ENCODE peak calls at places on chromosomes 5 and 9, in four cellular contexts. One of them, this sample, is unnamed.

GRCh38 chr9:101119206-101119819 is 90.8 kb downstream of the PLPPR1 start:
- DNase-seq in heart left ventricle: peak; percentile 29
- DNase-seq in breast epithelium: no peak
- DNase-seq in lower leg skin: no peak
- DNase-seq in this sample: no peak

GRCh38 chr9:120040896-120041295 is 539.1 kb downstream of the CDK5RAP2 start:
- DNase-seq in breast epithelium: no peak
- DNase-seq in lower leg skin: no peak
- DNase-seq in heart left ventricle: no peak
- DNase-seq in this sample: no peak

GRCh38 chr9:96015876-96016686 is 140.6 kb downstream of the ERCC6L2 start:
- DNase-seq in heart left ventricle: no peak
- DNase-seq in lower leg skin: no peak
- DNase-seq in breast epithelium: no peak
- DNase-seq in this sample: no peak

GRCh38 chr5:65329266-65329665 is 152.5 kb downstream of the ADAMTS6 start:
- DNase-seq in breast epithelium: no peak
- DNase-seq in lower leg skin: no peak
- DNase-seq in heart left ventricle: no peak
- DNase-seq in this sample: no peak

GRCh38 chr5:139660916-139661814 is 13.0 kb downstream of the CXXC5 start:
- DNase-seq in lower leg skin: peak; percentile 98
- DNase-seq in heart left ventricle: peak; percentile 94
- DNase-seq in breast epithelium: peak; percentile 85
- DNase-seq in this sample: peak; percentile 83

GRCh38 chr5:66585291-66585690 is 10.9 kb upstream of the MAST4 start:
- DNase-seq in breast epithelium: no peak
- DNase-seq in lower leg skin: no peak
- DNase-seq in heart left ventricle: no peak
- DNase-seq in this sample: no peak

GRCh38 chr5:154755361-154756202 is at the start of gene LARP1:
- DNase-seq in breast epithelium: no peak
- DNase-seq in heart left ventricle: peak; percentile 64
- DNase-seq in lower leg skin: no peak
- DNase-seq in this sample: no peak

GRCh38 chr5:15354011-15354410 is 146.0 kb upstream of the FBXL7 start:
- DNase-seq in heart left ventricle: no peak
- DNase-seq in breast epithelium: no peak
- DNase-seq in lower leg skin: no peak
- DNase-seq in this sample: no peak

GRCh38 chr9:87402537-87402936 is 95.1 kb upstream of the DAPK1 start:
- DNase-seq in heart left ventricle: no peak
- DNase-seq in lower leg skin: no peak
- DNase-seq in breast epithelium: no peak
- DNase-seq in this sample: no peak

GRCh38 chr9:10007356-10007755 is 605.4 kb downstream of the PTPRD start:
- DNase-seq in breast epithelium: no peak
- DNase-seq in lower leg skin: no peak
- DNase-seq in heart left ventricle: no peak
- DNase-seq in this sample: no peak

GRCh38 chr5:132815454-132815853 is 2.4 kb downstream of the SOWAHA start:
- DNase-seq in heart left ventricle: no peak
- DNase-seq in lower leg skin: no peak
- DNase-seq in breast epithelium: no peak
- DNase-seq in this sample: no peak

GRCh38 chr9:94250456-94250855 is 8.6 kb upstream of the ZNF169 start:
- DNase-seq in lower leg skin: no peak
- DNase-seq in breast epithelium: no peak
- DNase-seq in heart left ventricle: no peak
- DNase-seq in this sample: no peak

GRCh38 chr9:14560194-14560593 is 133.0 kb downstream of the ZDHHC21 start:
- DNase-seq in heart left ventricle: no peak
- DNase-seq in breast epithelium: no peak
- DNase-seq in lower leg skin: no peak
- DNase-seq in this sample: no peak

GRCh38 chr5:93715327-93715726 is 26.1 kb downstream of the POU5F2 start:
- DNase-seq in breast epithelium: no peak
- DNase-seq in lower leg skin: no peak
- DNase-seq in heart left ventricle: no peak
- DNase-seq in this sample: no peak

GRCh38 chr9:93636172-93636661 is 59.8 kb downstream of the PHF2 start:
- DNase-seq in lower leg skin: peak; percentile 75
- DNase-seq in breast epithelium: peak; percentile 41
- DNase-seq in heart left ventricle: no peak
- DNase-seq in this sample: peak; percentile 8

GRCh38 chr5:179530069-179530998 is 20.0 kb upstream of the RUFY1 start:
- DNase-seq in heart left ventricle: peak; percentile 79
- DNase-seq in breast epithelium: peak; percentile 62
- DNase-seq in lower leg skin: peak; percentile 94
- DNase-seq in this sample: peak; percentile 58

GRCh38 chr5:81750308-81751008 is 439 bp downstream of the SSBP2 start:
- DNase-seq in heart left ventricle: no peak
- DNase-seq in lower leg skin: peak; percentile 91
- DNase-seq in breast epithelium: peak; percentile 52
- DNase-seq in this sample: no peak

GRCh38 chr5:132100672-132101261 is 27.2 kb downstream of the CSF2 start:
- DNase-seq in heart left ventricle: no peak
- DNase-seq in breast epithelium: no peak
- DNase-seq in lower leg skin: peak; percentile 65
- DNase-seq in this sample: no peak

GRCh38 chr5:140073296-140073695 is 30.2 kb upstream of the NRG2 start:
- DNase-seq in heart left ventricle: no peak
- DNase-seq in lower leg skin: no peak
- DNase-seq in breast epithelium: no peak
- DNase-seq in this sample: no peak

GRCh38 chr5:81800797-81801196 is 49.9 kb upstream of the SSBP2 start:
- DNase-seq in heart left ventricle: no peak
- DNase-seq in lower leg skin: no peak
- DNase-seq in breast epithelium: no peak
- DNase-seq in this sample: no peak

GRCh38 chr5:137564475-137564961 is 65.4 kb upstream of the SPOCK1 start:
- DNase-seq in breast epithelium: no peak
- DNase-seq in lower leg skin: no peak
- DNase-seq in heart left ventricle: no peak
- DNase-seq in this sample: no peak

GRCh38 chr5:168295574-168296201 is 4.2 kb downstream of the WWC1 start:
- DNase-seq in heart left ventricle: no peak
- DNase-seq in breast epithelium: peak; percentile 69
- DNase-seq in lower leg skin: no peak
- DNase-seq in this sample: no peak

GRCh38 chr5:139147743-139148079 is 50.5 kb downstream of the SIL1 start:
- DNase-seq in heart left ventricle: peak; percentile 69
- DNase-seq in lower leg skin: peak; percentile 88
- DNase-seq in breast epithelium: peak; percentile 89
- DNase-seq in this sample: peak; percentile 85

GRCh38 chr5:36875789-36876388 is 680 bp upstream of the NIPBL start:
- DNase-seq in lower leg skin: peak; percentile 94
- DNase-seq in heart left ventricle: peak; percentile 84
- DNase-seq in breast epithelium: peak; percentile 63
- DNase-seq in this sample: peak; percentile 77
- TF ChIP-seq CTCF in lower leg skin: no peak
- TF ChIP-seq CTCF in heart left ventricle: peak; percentile 34
- TF ChIP-seq CTCF in breast epithelium: no peak
- TF ChIP-seq CTCF in this sample: peak; percentile 69

DNA sequence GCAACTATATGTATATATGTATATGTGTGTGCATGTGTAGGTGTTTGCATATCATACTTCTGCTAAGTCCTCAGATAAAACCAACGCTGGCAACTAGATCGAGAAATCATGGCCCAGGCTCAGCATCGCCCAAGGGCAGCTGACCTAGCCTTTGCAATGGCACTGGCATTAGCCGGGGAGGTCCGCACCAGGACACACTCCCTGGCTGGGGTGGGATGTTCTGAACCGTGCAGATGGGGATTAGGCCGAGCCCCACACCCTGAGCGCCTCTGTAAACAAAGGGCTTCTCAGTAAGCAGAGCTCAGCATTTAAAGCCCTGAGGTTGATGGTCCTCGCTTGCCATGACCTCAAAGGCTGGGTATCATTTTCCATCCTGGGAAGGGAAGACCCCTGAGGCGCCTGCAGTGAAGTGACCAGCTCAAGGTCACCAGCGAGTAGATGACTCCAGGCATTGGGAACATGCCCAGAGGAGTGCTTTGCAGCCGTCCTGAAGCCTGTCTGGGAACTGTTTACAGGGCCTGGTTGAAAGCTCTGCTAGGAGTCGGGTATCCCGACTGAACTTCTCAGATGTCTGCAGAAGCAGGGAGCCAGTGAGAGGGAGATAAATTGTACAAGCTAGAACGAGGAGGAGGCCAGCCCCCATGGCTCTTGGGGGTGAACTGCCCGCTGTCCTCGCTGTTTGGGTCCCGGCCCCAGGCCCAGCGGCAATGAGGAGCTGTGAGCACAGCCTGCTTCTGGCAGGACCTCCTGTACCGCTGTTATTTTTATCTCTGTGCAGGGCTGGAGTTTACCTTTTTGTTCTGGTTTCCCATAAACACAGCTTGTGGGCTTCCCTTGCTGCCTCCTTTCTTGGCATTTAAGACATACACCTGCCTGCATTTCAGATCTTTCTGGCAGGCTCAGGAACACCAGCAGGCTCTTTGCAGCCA is 18.4 kb downstream of the GADD45G start:
- DNase-seq in heart left ventricle: peak; percentile 45
- DNase-seq in lower leg skin: no peak
- DNase-seq in breast epithelium: no peak
- DNase-seq in this sample: no peak
- TF ChIP-seq POLR2A in heart left ventricle: no peak
- TF ChIP-seq POLR2A in lower leg skin: no peak
- TF ChIP-seq POLR2A in breast epithelium: no peak
- TF ChIP-seq POLR2A in this sample: no peak

GRCh38 chr9:36997414-36997813 is 36.7 kb downstream of the PAX5 start:
- DNase-seq in lower leg skin: no peak
- DNase-seq in breast epithelium: no peak
- DNase-seq in heart left ventricle: no peak
- DNase-seq in this sample: no peak

GRCh38 chr9:36992501-36993316 is 41.4 kb downstream of the PAX5 start:
- DNase-seq in lower leg skin: no peak
- DNase-seq in heart left ventricle: no peak
- DNase-seq in breast epithelium: no peak
- DNase-seq in this sample: no peak

GRCh38 chr9:36996677-36997076 is 37.4 kb downstream of the PAX5 start:
- DNase-seq in breast epithelium: no peak
- DNase-seq in lower leg skin: no peak
- DNase-seq in heart left ventricle: no peak
- DNase-seq in this sample: no peak

GRCh38 chr9:36993933-36994764 is 39.9 kb downstream of the PAX5 start:
- DNase-seq in heart left ventricle: no peak
- DNase-seq in lower leg skin: no peak
- DNase-seq in breast epithelium: no peak
- DNase-seq in this sample: no peak

GRCh38 chr9:36995927-36996471 is 38.1 kb downstream of the PAX5 start:
- DNase-seq in heart left ventricle: peak; percentile 40
- DNase-seq in breast epithelium: no peak
- DNase-seq in lower leg skin: no peak
- DNase-seq in this sample: no peak
- TF ChIP-seq CTCF in heart left ventricle: peak; percentile 52
- TF ChIP-seq CTCF in breast epithelium: no peak
- TF ChIP-seq CTCF in lower leg skin: no peak
- TF ChIP-seq CTCF in this sample: no peak

GRCh38 chr9:34611251-34611810 is 566 bp downstream of the RPP25L start:
- DNase-seq in heart left ventricle: no peak
- DNase-seq in breast epithelium: no peak
- DNase-seq in lower leg skin: no peak
- DNase-seq in this sample: peak; percentile 61

GRCh38 chr9:34612788-34613390 is 992 bp upstream of the RPP25L start:
- DNase-seq in breast epithelium: peak; percentile 78
- DNase-seq in heart left ventricle: peak; percentile 80
- DNase-seq in lower leg skin: peak; percentile 97
- DNase-seq in this sample: peak; percentile 79

GRCh38 chr9:34610434-34611206 is 1.3 kb downstream of the RPP25L start:
- DNase-seq in heart left ventricle: no peak
- DNase-seq in lower leg skin: no peak
- DNase-seq in breast epithelium: no peak
- DNase-seq in this sample: no peak

GRCh38 chr9:34615132-34615531 is 3.2 kb upstream of the RPP25L start:
- DNase-seq in heart left ventricle: no peak
- DNase-seq in lower leg skin: no peak
- DNase-seq in breast epithelium: no peak
- DNase-seq in this sample: no peak

DNA sequence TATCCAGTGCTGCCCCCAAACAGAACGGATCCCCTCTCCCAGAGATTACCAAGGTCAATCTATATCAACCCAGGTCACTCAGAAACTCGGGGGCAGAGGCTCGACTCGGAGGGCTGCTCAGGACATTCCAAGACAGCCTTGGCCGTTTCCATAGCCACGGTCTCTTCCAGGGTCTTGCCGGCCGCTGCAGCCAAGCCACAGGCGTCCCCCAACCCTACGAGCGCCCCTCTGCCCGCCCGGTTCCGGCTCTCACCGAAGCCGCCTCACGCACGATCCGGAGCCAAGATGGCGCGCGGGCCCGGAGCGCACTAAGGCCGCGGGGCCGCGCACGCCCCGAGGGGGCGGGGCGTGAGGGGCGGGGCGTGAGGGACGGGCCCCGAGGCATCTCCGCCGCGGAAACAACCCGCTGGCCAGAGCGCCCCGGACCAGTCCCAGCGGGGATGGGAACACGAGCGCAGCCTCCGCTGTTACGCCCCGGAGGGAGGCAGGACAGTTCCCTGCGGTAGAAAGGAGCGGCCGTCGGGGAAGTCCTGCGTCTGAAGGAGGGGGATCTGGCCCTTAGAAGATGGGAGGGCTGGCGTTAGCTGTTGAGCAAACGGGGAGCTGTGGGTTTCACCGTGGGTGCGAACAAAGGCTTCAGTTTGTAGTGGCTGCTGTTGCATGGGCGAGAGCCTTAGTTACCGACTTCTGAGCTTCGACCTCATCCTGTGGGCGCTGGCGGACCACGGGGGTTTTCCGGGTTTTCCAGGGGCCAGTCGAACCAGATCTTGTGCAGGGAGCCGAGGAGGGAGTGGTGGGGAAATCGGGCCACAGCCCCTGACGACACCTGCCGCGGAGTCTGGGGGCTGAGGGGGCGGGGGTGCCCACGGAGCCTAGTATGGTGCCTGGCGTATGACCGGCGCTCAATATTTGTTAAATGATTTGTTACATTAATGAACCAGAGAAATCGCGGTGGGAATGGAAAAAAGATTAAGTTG is at the start of gene RPP25L:
- DNase-seq in heart left ventricle: peak; percentile 90
- DNase-seq in breast epithelium: peak; percentile 67
- DNase-seq in lower leg skin: peak; percentile 95
- DNase-seq in this sample: peak; percentile 83
- TF ChIP-seq POLR2A in heart left ventricle: peak; percentile 95
- TF ChIP-seq POLR2A in breast epithelium: peak; percentile 53
- TF ChIP-seq POLR2A in lower leg skin: no peak
- TF ChIP-seq POLR2A in this sample: peak; percentile 87

This sample was measured in uterus.